ENCODE peak calls at places on chromosomes 2 and 18, in ten cellular contexts. One of them, this sample, is unnamed.

GRCh38 chr2:181468857-181469256 is 11.7 kb downstream of the ITGA4 start:
- DNase-seq in HFF-Myc: no peak
- DNase-seq in left ventricle myocardium inferior: no peak
- DNase-seq in uterus: no peak
- DNase-seq in cardiac fibroblast: no peak
- DNase-seq in AG10803: no peak
- DNase-seq in cardiac muscle cell: no peak
- DNase-seq in HepG2: no peak
- DNase-seq in WTC11: no peak
- DNase-seq in psoas muscle: no peak
- DNase-seq in this sample: no peak

GRCh38 chr18:63131944-63132818 is 187.4 kb downstream of the BCL2 start:
- DNase-seq in HFF-Myc: no peak
- DNase-seq in left ventricle myocardium inferior: no peak
- DNase-seq in uterus: no peak
- DNase-seq in cardiac fibroblast: no peak
- DNase-seq in AG10803: no peak
- DNase-seq in cardiac muscle cell: no peak
- DNase-seq in HepG2: no peak
- DNase-seq in WTC11: no peak
- DNase-seq in psoas muscle: no peak
- DNase-seq in this sample: no peak

GRCh38 chr2:145199052-145199451 is 679.1 kb upstream of the ZEB2 start:
- DNase-seq in HFF-Myc: no peak
- DNase-seq in left ventricle myocardium inferior: no peak
- DNase-seq in uterus: no peak
- DNase-seq in cardiac fibroblast: no peak
- DNase-seq in AG10803: no peak
- DNase-seq in cardiac muscle cell: peak
- DNase-seq in HepG2: no peak
- DNase-seq in WTC11: no peak
- DNase-seq in psoas muscle: no peak
- DNase-seq in this sample: no peak

GRCh38 chr2:108145551-108145950 is 94.2 kb upstream of the SULT1C3 start:
- DNase-seq in HFF-Myc: no peak
- DNase-seq in left ventricle myocardium inferior: no peak
- DNase-seq in uterus: no peak
- DNase-seq in cardiac fibroblast: peak
- DNase-seq in AG10803: no peak
- DNase-seq in cardiac muscle cell: no peak
- DNase-seq in HepG2: no peak
- DNase-seq in WTC11: no peak
- DNase-seq in psoas muscle: no peak
- DNase-seq in this sample: no peak

GRCh38 chr2:61854435-61855177 is 746 bp upstream of the FAM161A start:
- DNase-seq in HFF-Myc: peak
- DNase-seq in left ventricle myocardium inferior: peak
- DNase-seq in uterus: peak
- DNase-seq in cardiac fibroblast: peak
- DNase-seq in AG10803: peak
- DNase-seq in cardiac muscle cell: peak
- DNase-seq in HepG2: peak
- DNase-seq in WTC11: peak
- DNase-seq in psoas muscle: peak
- DNase-seq in this sample: peak

GRCh38 chr2:144310484-144310883 is 209.4 kb downstream of the ZEB2 start:
- DNase-seq in HFF-Myc: no peak
- DNase-seq in left ventricle myocardium inferior: no peak
- DNase-seq in uterus: no peak
- DNase-seq in cardiac fibroblast: no peak
- DNase-seq in AG10803: no peak
- DNase-seq in cardiac muscle cell: no peak
- DNase-seq in HepG2: no peak
- DNase-seq in WTC11: no peak
- DNase-seq in psoas muscle: no peak
- DNase-seq in this sample: no peak

GRCh38 chr18:36602620-36603019 is 226.2 kb downstream of the TPGS2 start:
- DNase-seq in HFF-Myc: no peak
- DNase-seq in left ventricle myocardium inferior: no peak
- DNase-seq in uterus: no peak
- DNase-seq in cardiac fibroblast: no peak
- DNase-seq in AG10803: no peak
- DNase-seq in cardiac muscle cell: no peak
- DNase-seq in HepG2: no peak
- DNase-seq in WTC11: no peak
- DNase-seq in psoas muscle: no peak
- DNase-seq in this sample: no peak

GRCh38 chr2:74424995-74425406 is 3.5 kb downstream of the WDR54 start:
- DNase-seq in HFF-Myc: no peak
- DNase-seq in left ventricle myocardium inferior: no peak
- DNase-seq in uterus: no peak
- DNase-seq in cardiac fibroblast: no peak
- DNase-seq in AG10803: no peak
- DNase-seq in cardiac muscle cell: no peak
- DNase-seq in HepG2: no peak
- DNase-seq in WTC11: no peak
- DNase-seq in psoas muscle: no peak
- DNase-seq in this sample: no peak

GRCh38 chr2:135650721-135651120 is 90.9 kb upstream of the UBXN4 start:
- DNase-seq in HFF-Myc: no peak
- DNase-seq in left ventricle myocardium inferior: no peak
- DNase-seq in uterus: no peak
- DNase-seq in cardiac fibroblast: no peak
- DNase-seq in AG10803: no peak
- DNase-seq in cardiac muscle cell: no peak
- DNase-seq in HepG2: no peak
- DNase-seq in WTC11: no peak
- DNase-seq in psoas muscle: no peak
- DNase-seq in this sample: no peak

GRCh38 chr18:57819671-57820460 is 16.8 kb upstream of the ATP8B1 start:
- DNase-seq in HFF-Myc: peak
- DNase-seq in left ventricle myocardium inferior: peak
- DNase-seq in uterus: peak
- DNase-seq in cardiac fibroblast: peak
- DNase-seq in AG10803: peak
- DNase-seq in cardiac muscle cell: peak
- DNase-seq in HepG2: peak
- DNase-seq in WTC11: no peak
- DNase-seq in psoas muscle: peak
- DNase-seq in this sample: peak

GRCh38 chr2:145985517-145985916 is 1465.6 kb upstream of the ZEB2 start:
- DNase-seq in HFF-Myc: no peak
- DNase-seq in left ventricle myocardium inferior: no peak
- DNase-seq in uterus: no peak
- DNase-seq in cardiac fibroblast: no peak
- DNase-seq in AG10803: no peak
- DNase-seq in cardiac muscle cell: peak
- DNase-seq in HepG2: no peak
- DNase-seq in WTC11: no peak
- DNase-seq in psoas muscle: no peak
- DNase-seq in this sample: no peak

DNA sequence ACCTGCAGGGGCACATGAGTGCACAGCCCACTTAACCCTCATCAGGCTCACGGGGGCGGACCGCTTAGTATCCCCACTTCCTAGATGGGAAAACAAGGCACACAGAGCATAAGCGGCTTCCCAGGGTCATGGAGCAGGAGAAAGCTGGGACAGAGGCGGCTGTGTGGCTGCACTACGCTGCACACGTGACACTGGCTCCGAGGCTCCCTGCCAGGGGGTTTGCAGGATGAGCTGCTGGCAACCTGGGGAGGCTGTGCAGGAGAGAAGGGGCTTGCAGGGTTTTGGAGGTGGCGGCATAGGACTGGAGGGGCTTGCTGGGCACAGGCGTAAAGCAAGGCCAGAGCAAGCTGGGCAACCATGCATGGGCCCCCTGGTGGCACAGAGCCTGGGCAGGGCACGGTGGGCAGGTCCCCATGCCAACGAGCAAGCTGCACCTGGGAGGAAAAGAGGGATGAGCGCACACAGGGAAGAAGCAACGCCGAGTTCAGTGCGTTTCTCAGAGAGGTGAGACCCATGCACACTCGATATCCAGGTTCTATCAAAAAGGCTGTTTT is 268.6 kb downstream of the HDAC4 start:
- DNase-seq in HFF-Myc: no peak
- DNase-seq in left ventricle myocardium inferior: no peak
- DNase-seq in uterus: no peak
- DNase-seq in cardiac fibroblast: no peak
- DNase-seq in AG10803: no peak
- DNase-seq in cardiac muscle cell: no peak
- DNase-seq in HepG2: no peak
- DNase-seq in WTC11: no peak
- DNase-seq in psoas muscle: peak
- DNase-seq in this sample: no peak
- TF ChIP-seq CTCF in HFF-Myc: no peak
- TF ChIP-seq CTCF in left ventricle myocardium inferior: no peak
- TF ChIP-seq CTCF in uterus: no peak
- TF ChIP-seq CTCF in cardiac fibroblast: no peak
- TF ChIP-seq CTCF in AG10803: no peak
- TF ChIP-seq CTCF in cardiac muscle cell: no peak
- TF ChIP-seq CTCF in HepG2: no peak
- TF ChIP-seq CTCF in WTC11: no peak
- TF ChIP-seq CTCF in psoas muscle: no peak
- TF ChIP-seq CTCF in this sample: no peak

DNA sequence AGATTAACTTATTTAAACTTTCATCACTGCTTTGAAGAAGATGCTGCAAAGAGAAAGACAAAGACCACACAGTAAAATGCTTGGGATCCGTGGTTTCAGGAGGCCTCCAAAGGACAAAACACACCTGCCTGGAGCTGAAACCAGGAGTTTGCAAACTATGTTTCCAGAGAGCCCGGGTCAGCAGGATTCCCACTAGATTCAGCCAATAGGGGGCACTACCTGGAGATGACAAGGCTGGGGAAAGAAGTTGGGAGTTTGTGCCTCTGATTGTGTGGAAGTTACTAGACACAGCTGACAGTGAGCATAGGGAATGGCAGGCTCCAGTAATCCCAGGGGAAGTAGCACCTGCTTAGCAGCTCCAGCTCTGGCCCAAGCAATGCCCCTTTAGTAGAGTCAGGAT is 169.0 kb upstream of the TRIB2 start:
- DNase-seq in HFF-Myc: no peak
- DNase-seq in left ventricle myocardium inferior: no peak
- DNase-seq in uterus: no peak
- DNase-seq in cardiac fibroblast: no peak
- DNase-seq in AG10803: no peak
- DNase-seq in cardiac muscle cell: no peak
- DNase-seq in HepG2: no peak
- DNase-seq in WTC11: peak
- DNase-seq in psoas muscle: no peak
- DNase-seq in this sample: no peak
- TF ChIP-seq CTCF in HFF-Myc: peak
- TF ChIP-seq CTCF in left ventricle myocardium inferior: no peak
- TF ChIP-seq CTCF in uterus: no peak
- TF ChIP-seq CTCF in cardiac fibroblast: peak
- TF ChIP-seq CTCF in AG10803: no peak
- TF ChIP-seq CTCF in cardiac muscle cell: no peak
- TF ChIP-seq CTCF in HepG2: no peak
- TF ChIP-seq CTCF in WTC11: no peak
- TF ChIP-seq CTCF in psoas muscle: no peak
- TF ChIP-seq CTCF in this sample: no peak

DNA sequence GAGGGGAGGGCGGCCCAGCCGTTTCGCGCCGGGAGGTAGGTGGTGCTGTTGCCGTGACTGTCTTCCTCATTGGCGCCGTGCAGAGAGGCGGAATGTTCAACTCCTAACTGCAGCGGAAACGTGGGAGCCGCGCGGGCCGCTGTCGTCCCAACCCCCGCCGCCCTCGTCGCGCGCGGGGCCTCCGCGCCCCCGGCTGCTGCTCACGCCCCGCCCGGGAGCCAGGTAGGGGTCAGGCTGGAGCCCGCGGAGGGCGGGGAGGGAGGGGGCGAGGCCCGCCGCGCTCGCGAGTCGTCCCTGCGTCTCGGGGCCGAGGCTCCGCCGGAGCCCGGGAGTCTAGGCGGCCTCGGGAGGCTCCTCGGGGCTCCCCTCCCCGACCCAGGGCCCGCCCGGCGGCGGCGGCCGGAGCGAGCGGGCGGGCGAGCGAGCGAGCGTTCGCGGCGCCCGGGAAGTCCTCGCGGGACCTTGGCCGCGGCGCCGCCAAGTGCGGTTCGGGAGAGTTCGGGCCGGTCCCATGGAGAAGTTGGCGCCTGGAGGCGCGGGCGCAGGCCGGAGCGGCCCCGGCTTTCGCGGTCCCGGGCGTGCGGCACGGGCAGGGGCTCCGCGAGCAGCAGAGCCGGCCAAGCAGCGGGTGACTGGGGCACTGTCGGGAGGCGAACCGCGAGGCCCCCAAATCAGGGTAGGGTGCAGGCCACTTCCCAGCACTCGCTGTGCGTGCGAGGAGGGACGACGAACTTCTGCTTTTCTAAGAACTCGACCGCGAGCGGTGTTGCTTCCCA is at the start of gene MAP3K20:
- DNase-seq in HFF-Myc: no peak
- DNase-seq in left ventricle myocardium inferior: peak
- DNase-seq in uterus: peak
- DNase-seq in cardiac fibroblast: peak
- DNase-seq in AG10803: peak
- DNase-seq in cardiac muscle cell: peak
- DNase-seq in HepG2: peak
- DNase-seq in WTC11: peak
- DNase-seq in psoas muscle: peak
- DNase-seq in this sample: no peak
- TF ChIP-seq CTCF in HFF-Myc: peak
- TF ChIP-seq CTCF in left ventricle myocardium inferior: peak
- TF ChIP-seq CTCF in uterus: peak
- TF ChIP-seq CTCF in cardiac fibroblast: peak
- TF ChIP-seq CTCF in AG10803: peak
- TF ChIP-seq CTCF in cardiac muscle cell: peak
- TF ChIP-seq CTCF in HepG2: peak
- TF ChIP-seq CTCF in WTC11: no peak
- TF ChIP-seq CTCF in psoas muscle: peak
- TF ChIP-seq CTCF in this sample: peak

DNA sequence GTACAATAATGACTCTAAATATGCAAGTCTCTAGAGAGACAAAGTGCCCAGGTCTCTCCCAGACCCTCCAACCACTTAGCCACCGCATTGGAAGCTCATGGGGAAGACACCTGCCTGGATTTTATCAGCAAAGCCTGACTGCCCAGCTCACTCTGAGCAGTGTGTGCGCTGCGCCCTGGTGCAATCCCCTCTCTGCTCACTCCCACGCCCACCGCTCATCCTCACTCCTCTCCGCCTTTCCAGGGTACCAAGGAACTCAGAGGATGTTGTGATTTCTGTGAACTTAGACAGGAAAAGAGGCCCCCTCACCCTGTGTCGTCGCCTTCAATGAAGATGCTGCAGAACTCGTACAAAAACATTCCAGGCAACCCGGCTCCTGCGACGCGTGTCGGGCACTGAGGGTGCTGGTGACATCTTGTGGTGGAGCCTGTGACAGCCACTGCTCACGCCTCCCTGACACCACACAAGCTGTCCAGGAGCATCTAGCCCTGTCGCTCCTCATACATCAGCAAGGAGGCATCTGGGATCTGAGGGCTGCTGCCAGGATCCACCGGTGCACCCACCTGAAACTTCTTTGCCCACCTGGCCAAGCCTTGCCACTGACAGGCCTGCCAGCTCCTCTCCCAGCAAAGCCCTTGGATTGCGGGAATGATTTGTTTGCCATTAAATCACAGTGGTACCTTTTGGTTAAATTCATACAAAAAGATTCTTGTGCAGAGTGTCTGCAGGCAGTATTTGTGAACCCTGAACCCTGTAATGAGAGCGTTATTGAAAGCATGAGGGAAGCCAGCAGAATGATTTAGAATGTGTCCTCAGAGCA is 220.4 kb downstream of the ZNF516 start:
- DNase-seq in HFF-Myc: no peak
- DNase-seq in left ventricle myocardium inferior: no peak
- DNase-seq in uterus: no peak
- DNase-seq in cardiac fibroblast: no peak
- DNase-seq in AG10803: peak
- DNase-seq in cardiac muscle cell: peak
- DNase-seq in HepG2: peak
- DNase-seq in WTC11: peak
- DNase-seq in psoas muscle: no peak
- DNase-seq in this sample: no peak
- TF ChIP-seq CTCF in HFF-Myc: peak
- TF ChIP-seq CTCF in left ventricle myocardium inferior: peak
- TF ChIP-seq CTCF in uterus: no peak
- TF ChIP-seq CTCF in cardiac fibroblast: no peak
- TF ChIP-seq CTCF in AG10803: peak
- TF ChIP-seq CTCF in cardiac muscle cell: no peak
- TF ChIP-seq CTCF in HepG2: peak
- TF ChIP-seq CTCF in WTC11: no peak
- TF ChIP-seq CTCF in psoas muscle: no peak
- TF ChIP-seq CTCF in this sample: no peak